ENCODE peak calls at places on chromosomes 12 and 14, in four cellular contexts. R is A549, Z is stomach, S is Peyer's patch. V is an unnamed sample.
A peak's percentile ranks its signal among the peaks of the same experiment; 100 is the strongest.

GRCh38 chr12:74722709-74723108 is 185.1 kb downstream of the ATXN7L3B start:
- DNase-seq in S (no peak), Z (no peak), R (no peak), V (no peak)

GRCh38 chr12:19709889-19710288 is 270.6 kb downstream of the AEBP2 start:
- DNase-seq in Z (no peak), S (no peak), R (no peak), V (no peak)

GRCh38 chr14:77158175-77158908 is 16.8 kb upstream of the ZDHHC22 start:
- DNase-seq in Z (no peak), S (peak; percentile 32), R (peak; percentile 52), V (no peak)

GRCh38 chr14:78933948-78934524 is 763.9 kb downstream of the NRXN3 start:
- DNase-seq in S (no peak), Z (no peak), R (peak; percentile 42), V (peak; percentile 31)

GRCh38 chr12:5872745-5873144 is 72.3 kb downstream of the ANO2 start:
- DNase-seq in R (peak; percentile 14), S (no peak), Z (no peak), V (peak; percentile 2)

GRCh38 chr12:109910969-109911348 is 10.9 kb downstream of the TCHP start:
- DNase-seq in R (peak; percentile 83), S (no peak), Z (no peak), V (peak; percentile 73)

GRCh38 chr12:118238888-118239287 is 103.0 kb downstream of the PEBP1 start:
- DNase-seq in Z (no peak), R (no peak), S (no peak), V (no peak)

GRCh38 chr14:91897121-91897701 is 29.9 kb upstream of the TC2N start:
- DNase-seq in Z (peak; percentile 80), S (no peak), R (peak; percentile 56), V (no peak)

GRCh38 chr12:6157482-6157881 is 33.0 kb upstream of the VWF start:
- DNase-seq in S (no peak), Z (no peak), R (no peak), V (no peak)

GRCh38 chr12:132162508-132163031 is 18.3 kb downstream of the NOC4L start:
- DNase-seq in Z (no peak), S (no peak), R (no peak), V (no peak)

GRCh38 chr12:106245767-106246166 is 2.1 kb downstream of the CKAP4 start:
- DNase-seq in Z (peak; percentile 76), R (peak; percentile 81), S (peak; percentile 74), V (no peak)

GRCh38 chr14:69715725-69716482 is 51.0 kb upstream of the SRSF5 start:
- DNase-seq in R (no peak), S (peak; percentile 68), Z (peak; percentile 73), V (peak; percentile 30)

GRCh38 chr14:55302770-55303472 is 31.7 kb downstream of the FBXO34 start:
- DNase-seq in S (no peak), R (no peak), Z (no peak), V (no peak)

GRCh38 chr12:88471641-88472040 is 108.6 kb downstream of the KITLG start:
- DNase-seq in R (peak; percentile 27), S (no peak), Z (no peak), V (no peak)

GRCh38 chr12:49945394-49946080 is 5.0 kb upstream of the AQP2 start:
- DNase-seq in S (peak; percentile 90), R (peak; percentile 82), Z (peak; percentile 86), V (peak; percentile 90)

GRCh38 chr12:52990206-52990605 is 16.1 kb upstream of the EIF4B start:
- DNase-seq in Z (no peak), R (peak; percentile 54), S (no peak), V (no peak)

GRCh38 chr14:105864651-105865265 is 338.4 kb downstream of the TMEM121 start:
- DNase-seq in Z (peak; percentile 23), S (peak; percentile 30), R (no peak), V (no peak)

GRCh38 chr14:105944632-105945610 is 418.5 kb downstream of the TMEM121 start:
- DNase-seq in Z (peak; percentile 85), S (peak; percentile 88), R (peak; percentile 70), V (peak; percentile 41)

DNA sequence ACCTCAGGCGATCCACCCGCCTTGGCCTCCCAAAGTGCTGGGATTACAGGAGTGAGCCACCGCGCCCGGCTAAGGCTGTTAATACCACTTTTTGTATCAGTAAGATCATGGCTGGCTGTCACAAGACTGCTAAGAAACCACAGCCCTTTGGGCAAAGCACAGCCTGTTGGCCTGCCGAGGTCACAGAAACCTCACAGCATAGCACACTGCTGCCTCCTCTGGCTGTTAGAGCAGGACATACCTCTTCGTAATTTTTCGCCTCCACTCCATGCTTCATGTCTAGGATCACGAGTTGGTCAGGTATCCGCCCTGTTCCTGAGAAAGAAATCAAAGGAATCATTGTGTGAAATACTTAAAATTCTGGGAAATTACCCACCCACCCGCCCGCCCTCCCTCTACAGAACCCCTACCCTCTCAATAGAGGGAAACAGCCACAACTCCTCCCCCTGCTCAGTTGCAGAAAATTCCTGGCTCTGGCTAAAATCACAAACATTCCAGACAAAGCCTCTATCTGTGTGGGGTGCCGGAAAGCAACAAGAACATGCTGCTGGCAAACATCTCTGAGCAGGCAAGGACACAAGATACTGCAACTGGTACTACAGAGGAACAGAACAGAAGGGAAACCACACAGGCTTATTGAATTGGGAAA is 20.7 kb upstream of the NEK9 start:
- DNase-seq in S (peak; percentile 75), R (peak; percentile 31), Z (peak; percentile 69), V (peak; percentile 54)
- TF ChIP-seq POLR2A in S (no peak), R (no peak), Z (no peak), V (no peak)

GRCh38 chr14:23636317-23637211 is at the start of gene DHRS2:
- DNase-seq in Z (no peak), R (no peak), S (no peak), V (no peak)
- TF ChIP-seq POLR2A in Z (no peak), R (no peak), S (no peak), V (no peak)

GRCh38 chr12:92556622-92557421 is 146.0 kb upstream of the PLEKHG7 start:
- DNase-seq in Z (no peak), R (no peak), S (no peak), V (no peak)
- TF ChIP-seq POLR2A in Z (no peak), R (no peak), S (no peak), V (no peak)

DNA sequence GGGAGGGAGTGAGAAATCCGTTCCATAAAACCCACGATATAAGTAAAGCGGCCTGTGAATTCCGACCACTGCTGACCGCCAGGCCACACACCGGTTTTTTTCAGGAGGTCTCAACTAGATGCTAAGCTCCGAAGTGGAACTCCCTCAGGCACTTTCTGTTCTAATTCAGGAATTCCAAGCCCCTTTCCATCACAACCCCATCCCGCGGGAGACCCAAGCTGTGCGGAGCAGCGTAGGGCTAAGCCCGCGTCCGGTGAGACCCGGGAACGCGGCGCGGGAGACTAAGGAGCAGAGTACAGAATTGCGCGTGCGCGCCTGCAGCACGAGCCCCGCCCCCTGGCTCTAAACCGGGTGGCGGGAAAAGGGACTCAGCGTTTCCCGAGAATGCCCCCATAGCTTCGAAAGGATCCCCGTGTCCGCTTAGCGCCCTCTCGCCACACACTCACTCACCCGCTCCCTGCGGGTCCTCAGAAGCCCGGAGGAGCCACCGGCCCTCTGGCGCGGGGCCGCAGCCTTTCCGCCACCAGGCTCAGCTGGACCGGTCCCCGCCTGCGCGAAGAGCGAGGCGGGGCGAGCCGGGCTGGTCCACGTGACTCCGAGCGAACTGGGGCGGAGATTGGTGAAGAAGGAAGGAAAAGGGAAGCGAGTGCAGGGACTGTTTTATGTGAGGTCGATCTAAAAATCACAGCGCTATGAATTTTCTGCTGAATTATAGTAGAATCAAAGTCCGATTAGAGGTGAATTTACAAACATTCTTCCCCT is at the start of gene TIMELESS:
- DNase-seq in Z (peak; percentile 90), R (peak; percentile 93), S (peak; percentile 94), V (peak; percentile 91)
- TF ChIP-seq POLR2A in Z (no peak), R (peak; percentile 87), S (peak; percentile 47), V (peak; percentile 95)

DNA sequence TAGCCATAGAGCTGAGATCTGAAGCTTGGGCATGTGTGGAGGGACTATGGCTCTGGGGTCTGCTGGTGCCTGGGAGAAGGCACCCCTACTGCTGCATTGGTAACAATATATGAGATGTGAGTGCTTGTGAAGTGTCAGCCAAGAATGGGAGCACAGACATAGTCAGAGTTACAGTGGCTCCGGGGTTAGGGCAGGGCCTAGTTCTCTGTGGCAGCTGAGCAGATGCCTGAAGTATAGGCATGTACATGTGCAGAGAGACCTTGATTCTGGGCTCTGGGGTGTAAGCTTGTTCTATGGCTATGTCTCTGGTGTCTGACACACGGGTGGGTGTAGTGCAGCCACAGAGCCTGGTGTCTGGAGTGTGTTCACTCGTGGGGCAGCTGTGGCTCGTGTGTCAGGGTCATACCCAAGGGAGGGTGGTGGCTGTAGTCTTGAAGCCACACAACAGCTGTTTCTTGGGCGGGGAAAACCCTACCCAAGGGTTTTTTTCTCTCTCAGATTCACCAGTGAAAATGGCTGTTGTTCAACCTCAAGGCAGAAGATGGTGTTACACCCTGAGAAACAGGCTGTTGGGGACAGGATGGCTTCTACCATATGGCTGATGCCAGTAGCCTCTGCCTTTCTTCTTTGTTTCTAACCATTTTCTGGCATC is 11.9 kb upstream of the TCL1A start:
- DNase-seq in Z (no peak), R (no peak), S (no peak), V (no peak)
- TF ChIP-seq POLR2A in Z (no peak), R (no peak), S (no peak), V (no peak)